ENCODE peak calls at places on chromosomes 5 and 9, in six cellular contexts. Z is EH, S is C1 segment of cervical spinal cord, V is NCI-H1092, R is endodermal cell, E is mammary epithelial cell. I is an unnamed sample.

GRCh38 chr5:31270396-31270795 is 76.9 kb downstream of the CDH6 start:
- DNase-seq in Z (peak), S (no peak), V (peak), R (no peak), E (no peak), I (no peak)

GRCh38 chr5:34499001-34499734 is 157.0 kb upstream of the RAI14 start:
- DNase-seq in Z (peak), S (no peak), V (no peak), R (no peak), E (peak), I (no peak)

GRCh38 chr5:14296533-14297331 is 153.6 kb downstream of the TRIO start:
- DNase-seq in Z (no peak), S (no peak), V (peak), R (no peak), E (no peak), I (no peak)

GRCh38 chr5:10595678-10596309 is 31.9 kb downstream of the ANKRD33B start:
- DNase-seq in Z (peak), S (no peak), V (no peak), R (no peak), E (peak), I (no peak)

GRCh38 chr5:76978869-76979268 is 26.0 kb downstream of the CRHBP start:
- DNase-seq in Z (no peak), S (no peak), V (no peak), R (no peak), E (no peak), I (no peak)

GRCh38 chr5:180129291-180130190 is 58.0 kb upstream of the RNF130 start:
- DNase-seq in Z (no peak), S (no peak), V (no peak), R (peak), E (no peak), I (no peak)

GRCh38 chr5:179378441-179379271 is 33.4 kb upstream of the ADAMTS2 start:
- DNase-seq in Z (peak), S (no peak), V (no peak), R (peak), E (no peak), I (no peak)

GRCh38 chr5:134371834-134372340 is 518 bp downstream of the UBE2B start:
- DNase-seq in Z (peak), S (no peak), V (no peak), R (peak), E (peak), I (peak)

GRCh38 chr9:104633976-104634520 is 16.0 kb upstream of the OR13C9 start:
- DNase-seq in Z (no peak), S (no peak), V (no peak), R (no peak), E (no peak), I (no peak)

GRCh38 chr5:108548684-108549596 is 167.0 kb upstream of the FBXL17 start:
- DNase-seq in Z (no peak), S (no peak), V (no peak), R (no peak), E (no peak), I (no peak)

GRCh38 chr9:107484117-107484723 is 5.3 kb downstream of the KLF4 start:
- DNase-seq in Z (peak), S (no peak), V (peak), R (peak), E (peak), I (no peak)

GRCh38 chr9:124758061-124758460 is 13.1 kb downstream of the NR6A1 start:
- DNase-seq in Z (no peak), S (no peak), V (no peak), R (peak), E (no peak), I (no peak)

GRCh38 chr9:128093016-128093415 is 25.0 kb downstream of the SLC25A25 start:
- DNase-seq in Z (no peak), S (no peak), V (no peak), R (no peak), E (no peak), I (peak)

GRCh38 chr9:136756836-136757235 is 1.2 kb downstream of the LCN8 start:
- DNase-seq in Z (no peak), S (no peak), V (no peak), R (no peak), E (no peak), I (no peak)

GRCh38 chr5:10366310-10367297 is 13.1 kb downstream of the MARCHF6 start:
- DNase-seq in Z (peak), S (no peak), V (no peak), R (no peak), E (peak), I (no peak)

GRCh38 chr5:74074111-74074510 is 448.1 kb downstream of the ARHGEF28 start:
- DNase-seq in Z (no peak), S (no peak), V (no peak), R (no peak), E (no peak), I (no peak)

GRCh38 chr9:93035106-93035660 is 23.3 kb upstream of the SUSD3 start:
- DNase-seq in Z (no peak), S (no peak), V (no peak), R (no peak), E (no peak), I (no peak)

I was measured in CD8-positive, alpha-beta memory T cell.